ENCODE peak calls at places on chromosomes 16 and 17, in five cellular contexts. One of them, this sample, is unnamed.

GRCh38 chr16:30350134-30350871 is 4.8 kb downstream of the CD2BP2 start:
- DNase-seq in 8988T: no peak
- DNase-seq in adrenal gland: no peak
- DNase-seq in GM04503: no peak
- DNase-seq in NCI-H510A: no peak
- DNase-seq in this sample: no peak

GRCh38 chr17:51154176-51154575 is 817 bp downstream of the NME1 start:
- DNase-seq in 8988T: no peak
- DNase-seq in adrenal gland: no peak
- DNase-seq in GM04503: no peak
- DNase-seq in NCI-H510A: no peak
- DNase-seq in this sample: no peak

GRCh38 chr17:59757881-59758385 is 50.5 kb downstream of the VMP1 start:
- DNase-seq in 8988T: no peak
- DNase-seq in adrenal gland: no peak
- DNase-seq in GM04503: no peak
- DNase-seq in NCI-H510A: no peak
- DNase-seq in this sample: no peak

GRCh38 chr16:48617711-48618148 is 7.8 kb upstream of the N4BP1 start:
- DNase-seq in 8988T: no peak
- DNase-seq in adrenal gland: no peak
- DNase-seq in GM04503: no peak
- DNase-seq in NCI-H510A: no peak
- DNase-seq in this sample: peak

GRCh38 chr17:78307887-78308633 is 51.8 kb downstream of the SOCS3 start:
- DNase-seq in 8988T: no peak
- DNase-seq in adrenal gland: peak
- DNase-seq in GM04503: no peak
- DNase-seq in NCI-H510A: no peak
- DNase-seq in this sample: no peak

GRCh38 chr16:89326721-89327120 is 109.2 kb downstream of the ZNF778 start:
- DNase-seq in 8988T: no peak
- DNase-seq in adrenal gland: no peak
- DNase-seq in GM04503: no peak
- DNase-seq in NCI-H510A: no peak
- DNase-seq in this sample: no peak

GRCh38 chr17:79041723-79042420 is 17.9 kb downstream of the C1QTNF1 start:
- DNase-seq in 8988T: no peak
- DNase-seq in adrenal gland: no peak
- DNase-seq in GM04503: no peak
- DNase-seq in NCI-H510A: no peak
- DNase-seq in this sample: no peak

GRCh38 chr17:66564992-66565465 is 262.6 kb downstream of the PRKCA start:
- DNase-seq in 8988T: no peak
- DNase-seq in adrenal gland: no peak
- DNase-seq in GM04503: no peak
- DNase-seq in NCI-H510A: no peak
- DNase-seq in this sample: no peak

GRCh38 chr16:80804061-80804450 is 342 bp downstream of the CDYL2 start:
- DNase-seq in 8988T: peak
- DNase-seq in adrenal gland: peak
- DNase-seq in GM04503: no peak
- DNase-seq in NCI-H510A: no peak
- DNase-seq in this sample: no peak

GRCh38 chr17:76594676-76595075 is 9.0 kb upstream of the ST6GALNAC2 start:
- DNase-seq in 8988T: no peak
- DNase-seq in adrenal gland: no peak
- DNase-seq in GM04503: no peak
- DNase-seq in NCI-H510A: no peak
- DNase-seq in this sample: no peak

GRCh38 chr16:49127103-49127502 is 154.5 kb downstream of the CBLN1 start:
- DNase-seq in 8988T: no peak
- DNase-seq in adrenal gland: no peak
- DNase-seq in GM04503: no peak
- DNase-seq in NCI-H510A: no peak
- DNase-seq in this sample: no peak

GRCh38 chr16:11949527-11949926 is 7.7 kb upstream of the NPIPB2 start:
- DNase-seq in 8988T: peak
- DNase-seq in adrenal gland: peak
- DNase-seq in GM04503: no peak
- DNase-seq in NCI-H510A: no peak
- DNase-seq in this sample: peak

GRCh38 chr16:88961031-88961430 is 16.0 kb downstream of the CBFA2T3 start:
- DNase-seq in 8988T: no peak
- DNase-seq in adrenal gland: no peak
- DNase-seq in GM04503: no peak
- DNase-seq in NCI-H510A: no peak
- DNase-seq in this sample: no peak